ENCODE peak calls at places on chromosomes 6 and 20, in seven cellular contexts. R, F, M, N, K, I and S are unnamed samples.
A peak's percentile ranks its signal among the peaks of the same experiment; 100 is the strongest.

GRCh38 chr6:37783025-37783825 is 36.3 kb upstream of the ZFAND3 start:
- DNase-seq in R (no peak), F (no peak), M (peak; percentile 68), N (no peak), K (no peak), I (no peak), S (no peak)

GRCh38 chr6:87608802-87609201 is 18.9 kb downstream of the ORC3 start:
- DNase-seq in R (no peak), F (no peak), M (no peak), N (no peak), K (no peak), I (no peak), S (no peak)

GRCh38 chr6:140548379-140548778 is 1173.9 kb upstream of the CITED2 start:
- DNase-seq in R (no peak), F (no peak), M (no peak), N (no peak), K (no peak), I (no peak), S (no peak)

GRCh38 chr20:57693670-57694329 is 16.0 kb downstream of the PMEPA1 start:
- DNase-seq in R (no peak), F (no peak), M (no peak), N (no peak), K (no peak), I (no peak), S (no peak)

GRCh38 chr6:118679293-118679692 is 27.9 kb upstream of the CEP85L start:
- DNase-seq in R (no peak), F (no peak), M (no peak), N (no peak), K (no peak), I (no peak), S (peak; percentile 30)

GRCh38 chr20:60976913-60977312 is 275.1 kb upstream of the CDH4 start:
- DNase-seq in R (no peak), F (no peak), M (no peak), N (no peak), K (no peak), I (no peak), S (no peak)

GRCh38 chr6:111971866-111972532 is 81.9 kb upstream of the CCN6 start:
- DNase-seq in R (no peak), F (no peak), M (no peak), N (no peak), K (no peak), I (no peak), S (peak; percentile 78)

GRCh38 chr6:143965503-143966171 is 42.4 kb downstream of the PLAGL1 start:
- DNase-seq in R (no peak), F (no peak), M (no peak), N (no peak), K (no peak), I (no peak), S (peak; percentile 64)

GRCh38 chr20:2559641-2560040 is 23.3 kb downstream of the TMC2 start:
- DNase-seq in R (no peak), F (no peak), M (no peak), N (no peak), K (no peak), I (no peak), S (no peak)

GRCh38 chr20:2563116-2563515 is 26.7 kb downstream of the TMC2 start:
- DNase-seq in R (no peak), F (no peak), M (no peak), N (no peak), K (no peak), I (no peak), S (no peak)

GRCh38 chr20:2558581-2559301 is 22.4 kb downstream of the TMC2 start:
- DNase-seq in R (no peak), F (no peak), M (no peak), N (no peak), K (no peak), I (no peak), S (no peak)

GRCh38 chr20:2557873-2558580 is 21.7 kb downstream of the TMC2 start:
- DNase-seq in R (no peak), F (no peak), M (no peak), N (no peak), K (no peak), I (no peak), S (no peak)
- H3K27me3 ChIP-seq in R (peaks cover 9% of the 10 kb centered on the region), F (no peaks in the 10 kb centered on the region), M (peaks cover 74% of the 10 kb centered on the region), N (no peaks in the 10 kb centered on the region), K (no peaks in the 10 kb centered on the region), I (peaks cover 4% of the 10 kb centered on the region), S (peaks cover 27% of the 10 kb centered on the region)

DNA sequence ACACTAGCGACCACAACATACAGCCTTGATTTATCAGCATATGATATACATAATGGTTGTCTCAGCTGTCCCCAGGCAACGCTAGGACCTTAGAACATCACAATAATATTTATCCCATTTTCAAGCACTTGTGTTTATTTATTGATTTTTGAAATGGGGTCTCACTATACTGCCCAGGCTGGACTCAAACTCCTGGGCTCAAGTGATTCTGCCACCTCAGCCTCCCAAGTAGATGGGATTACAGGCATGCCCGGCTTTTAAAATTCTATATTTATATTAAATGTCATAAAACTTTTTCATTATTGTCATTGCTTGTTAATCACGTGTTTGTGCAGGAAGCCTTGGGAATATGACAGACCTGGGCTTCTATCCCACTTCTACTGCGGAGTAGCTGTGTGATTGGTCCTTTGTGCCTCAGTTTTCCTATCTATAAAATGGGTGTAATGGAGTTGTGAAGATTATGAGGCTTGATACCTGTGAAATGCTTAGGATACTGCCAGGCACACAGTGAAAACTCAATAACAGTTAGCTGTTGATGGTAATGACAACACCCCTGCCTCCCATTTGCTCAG is 10.2 kb downstream of the COL20A1 start:
- DNase-seq in R (no peak), F (no peak), M (no peak), N (no peak), K (no peak), I (no peak), S (no peak)
- H3K27me3 ChIP-seq in R (no peaks in the 10 kb centered on the region), F (no peaks in the 10 kb centered on the region), M (peaks cover 62% of the 10 kb centered on the region), N (no peaks in the 10 kb centered on the region), K (no peaks in the 10 kb centered on the region), I (peaks cover 24% of the 10 kb centered on the region), S (peaks cover 5% of the 10 kb centered on the region)

GRCh38 chr20:63128367-63128766 is 87.6 kb downstream of the YTHDF1 start:
- DNase-seq in R (no peak), F (peak; percentile 40), M (peak; percentile 29), N (no peak), K (peak; percentile 18), I (no peak), S (no peak)

GRCh38 chr20:63126876-63127699 is 88.8 kb downstream of the YTHDF1 start:
- DNase-seq in R (no peak), F (peak; percentile 25), M (peak; percentile 38), N (no peak), K (peak; percentile 11), I (no peak), S (no peak)

GRCh38 chr20:63128956-63129355 is 87.0 kb downstream of the YTHDF1 start:
- DNase-seq in R (no peak), F (peak; percentile 30), M (peak; percentile 40), N (no peak), K (peak; percentile 17), I (no peak), S (no peak)

GRCh38 chr20:63129376-63129965 is 86.5 kb downstream of the YTHDF1 start:
- DNase-seq in R (no peak), F (peak; percentile 24), M (peak; percentile 43), N (no peak), K (peak; percentile 7), I (no peak), S (no peak)

DNA sequence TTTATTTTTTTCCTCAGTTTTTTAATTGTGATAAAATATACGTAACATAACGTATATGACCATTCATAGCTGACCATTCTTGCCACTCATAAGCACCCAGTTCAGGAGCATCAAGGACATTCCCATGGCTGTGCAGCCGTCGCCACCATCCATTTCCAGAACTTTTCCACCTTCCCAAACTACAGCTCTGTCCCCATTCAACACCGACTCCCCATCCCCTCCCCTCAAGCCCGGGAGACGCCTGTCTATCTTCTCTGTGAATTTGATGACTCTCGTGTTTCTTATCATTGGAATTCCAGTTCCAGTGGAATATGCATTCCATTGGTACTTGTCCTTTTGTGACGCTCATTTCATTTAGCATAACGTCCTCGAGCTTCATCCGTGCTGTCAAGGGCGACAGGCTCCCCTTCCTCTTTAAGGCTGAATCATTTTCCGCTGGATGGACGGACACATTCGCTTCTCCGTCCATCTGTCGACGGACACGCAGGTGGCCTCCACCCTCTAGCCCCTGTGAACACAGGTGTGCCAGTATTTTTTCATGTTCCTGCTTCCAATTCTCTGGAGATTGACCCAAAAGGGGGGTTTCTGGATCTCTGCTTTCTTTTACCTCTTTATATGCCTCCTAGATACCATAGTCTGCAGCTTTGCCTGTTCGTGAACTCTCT is 88.1 kb downstream of the YTHDF1 start:
- DNase-seq in R (no peak), F (peak; percentile 32), M (peak; percentile 25), N (no peak), K (peak; percentile 6), I (no peak), S (no peak)
- H3K27me3 ChIP-seq in R (no peaks in the 10 kb centered on the region), F (peaks cover 9% of the 10 kb centered on the region), M (peaks cover 68% of the 10 kb centered on the region), N (no peaks in the 10 kb centered on the region), K (no peaks in the 10 kb centered on the region), I (peaks cover 16% of the 10 kb centered on the region), S (no peaks in the 10 kb centered on the region)

GRCh38 chr6:85066270-85066669 is 301.9 kb upstream of the TBX18 start:
- DNase-seq in R (no peak), F (no peak), M (no peak), N (no peak), K (no peak), I (no peak), S (no peak)
- H3K27me3 ChIP-seq in R (no peaks in the 10 kb centered on the region), F (no peaks in the 10 kb centered on the region), M (no peaks in the 10 kb centered on the region), N (no peaks in the 10 kb centered on the region), K (no peaks in the 10 kb centered on the region), I (no peaks in the 10 kb centered on the region), S (no peaks in the 10 kb centered on the region)

DNA sequence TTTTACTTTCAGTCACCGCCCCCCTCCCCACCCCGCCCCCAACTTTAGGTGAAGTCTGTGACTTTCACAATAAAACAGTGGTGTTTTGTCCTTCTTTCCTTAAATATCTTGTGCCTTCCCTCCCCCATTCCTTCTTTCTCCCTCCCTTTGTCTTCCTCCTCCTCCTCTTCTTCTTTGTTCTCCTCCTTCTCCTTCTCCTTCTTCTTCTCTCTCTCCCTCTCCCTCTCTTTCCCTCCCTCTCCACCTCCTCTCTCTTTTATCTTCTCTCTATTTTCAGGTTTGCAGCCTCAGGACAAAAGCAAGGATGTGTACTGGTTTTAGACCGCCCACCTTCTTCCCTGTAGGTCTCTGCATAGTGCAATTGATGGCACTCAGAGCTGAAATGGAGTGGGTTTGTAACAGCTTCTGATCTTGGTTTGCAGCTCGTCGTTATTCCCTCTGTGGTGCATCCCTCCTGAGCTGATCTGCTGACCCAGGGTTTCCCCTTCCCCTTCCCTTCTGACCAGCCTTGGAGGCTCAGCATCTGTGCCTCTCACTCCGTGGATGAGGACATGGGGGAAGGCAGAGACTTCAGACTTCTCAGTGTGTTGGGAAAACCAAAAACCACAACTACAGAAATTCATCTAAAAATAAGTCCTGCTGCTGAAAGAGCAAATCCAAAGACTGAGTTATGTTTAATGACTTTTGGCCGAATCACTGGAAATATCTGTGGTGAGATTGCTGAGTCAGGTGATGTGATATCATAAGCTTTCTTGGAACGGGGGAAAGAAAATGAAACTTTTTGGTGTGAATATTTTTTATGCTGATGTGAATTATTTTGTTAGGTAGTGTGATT is 6.9 kb downstream of the VGLL2 start:
- DNase-seq in R (no peak), F (no peak), M (no peak), N (no peak), K (no peak), I (no peak), S (no peak)
- H3K27me3 ChIP-seq in R (peaks cover 7% of the 10 kb centered on the region), F (no peaks in the 10 kb centered on the region), M (peaks cover 94% of the 10 kb centered on the region), N (no peaks in the 10 kb centered on the region), K (peaks cover 4% of the 10 kb centered on the region), I (peaks cover 40% of the 10 kb centered on the region), S (peaks cover 77% of the 10 kb centered on the region)